ENCODE peak calls at places on chromosomes 5 and 9, in six cellular contexts. One of them, this sample, is unnamed.

GRCh38 chr9:113267911-113268563 is 7.3 kb downstream of the CDC26 start:
- DNase-seq in astrocyte: no peak
- DNase-seq in germinal center: no peak
- DNase-seq in activated T-cell treated with anti-CD3 and anti-CD28 coated beads for 1 hour: no peak
- DNase-seq in ELR: no peak
- DNase-seq in D341Med: no peak
- DNase-seq in this sample: no peak

GRCh38 chr5:159156426-159156835 is 52.9 kb downstream of the RNF145 start:
- DNase-seq in astrocyte: no peak
- DNase-seq in germinal center: no peak
- DNase-seq in activated T-cell treated with anti-CD3 and anti-CD28 coated beads for 1 hour: no peak
- DNase-seq in ELR: no peak
- DNase-seq in D341Med: no peak
- DNase-seq in this sample: no peak

GRCh38 chr5:67095346-67095871 is 101.2 kb downstream of the CD180 start:
- DNase-seq in astrocyte: peak
- DNase-seq in germinal center: no peak
- DNase-seq in activated T-cell treated with anti-CD3 and anti-CD28 coated beads for 1 hour: no peak
- DNase-seq in ELR: no peak
- DNase-seq in D341Med: no peak
- DNase-seq in this sample: no peak

GRCh38 chr5:69078921-69079537 is 14.8 kb upstream of the SLC30A5 start:
- DNase-seq in astrocyte: no peak
- DNase-seq in germinal center: no peak
- DNase-seq in activated T-cell treated with anti-CD3 and anti-CD28 coated beads for 1 hour: no peak
- DNase-seq in ELR: no peak
- DNase-seq in D341Med: no peak
- DNase-seq in this sample: no peak

GRCh38 chr5:123699571-123699970 is 187.6 kb downstream of the CSNK1G3 start:
- DNase-seq in astrocyte: no peak
- DNase-seq in germinal center: no peak
- DNase-seq in activated T-cell treated with anti-CD3 and anti-CD28 coated beads for 1 hour: no peak
- DNase-seq in ELR: no peak
- DNase-seq in D341Med: no peak
- DNase-seq in this sample: no peak

GRCh38 chr5:61177716-61178115 is 15.4 kb upstream of the SMIM15 start:
- DNase-seq in astrocyte: no peak
- DNase-seq in germinal center: peak
- DNase-seq in activated T-cell treated with anti-CD3 and anti-CD28 coated beads for 1 hour: no peak
- DNase-seq in ELR: no peak
- DNase-seq in D341Med: no peak
- DNase-seq in this sample: no peak

GRCh38 chr5:132467292-132467984 is 23.1 kb downstream of the IRF1 start:
- DNase-seq in astrocyte: no peak
- DNase-seq in germinal center: no peak
- DNase-seq in activated T-cell treated with anti-CD3 and anti-CD28 coated beads for 1 hour: no peak
- DNase-seq in ELR: peak
- DNase-seq in D341Med: no peak
- DNase-seq in this sample: no peak

GRCh38 chr5:143033535-143034260 is 263.5 kb downstream of the ARHGAP26 start:
- DNase-seq in astrocyte: peak
- DNase-seq in germinal center: no peak
- DNase-seq in activated T-cell treated with anti-CD3 and anti-CD28 coated beads for 1 hour: no peak
- DNase-seq in ELR: peak
- DNase-seq in D341Med: no peak
- DNase-seq in this sample: no peak

GRCh38 chr5:122772446-122772845 is 2.4 kb upstream of the SNX2 start:
- DNase-seq in astrocyte: peak
- DNase-seq in germinal center: no peak
- DNase-seq in activated T-cell treated with anti-CD3 and anti-CD28 coated beads for 1 hour: no peak
- DNase-seq in ELR: peak
- DNase-seq in D341Med: no peak
- DNase-seq in this sample: no peak

GRCh38 chr9:137832830-137833590 is 44.6 kb upstream of the CACNA1B start:
- DNase-seq in astrocyte: no peak
- DNase-seq in germinal center: no peak
- DNase-seq in activated T-cell treated with anti-CD3 and anti-CD28 coated beads for 1 hour: no peak
- DNase-seq in ELR: no peak
- DNase-seq in D341Med: no peak
- DNase-seq in this sample: no peak

GRCh38 chr5:179923422-179923821 is 15.7 kb upstream of the TBC1D9B start:
- DNase-seq in astrocyte: no peak
- DNase-seq in germinal center: peak
- DNase-seq in activated T-cell treated with anti-CD3 and anti-CD28 coated beads for 1 hour: no peak
- DNase-seq in ELR: no peak
- DNase-seq in D341Med: no peak
- DNase-seq in this sample: no peak

GRCh38 chr5:72692273-72692672 is 124.2 kb upstream of the TNPO1 start:
- DNase-seq in astrocyte: no peak
- DNase-seq in germinal center: no peak
- DNase-seq in activated T-cell treated with anti-CD3 and anti-CD28 coated beads for 1 hour: no peak
- DNase-seq in ELR: peak
- DNase-seq in D341Med: no peak
- DNase-seq in this sample: no peak

GRCh38 chr5:32578362-32578761 is 7.0 kb upstream of the SUB1 start:
- DNase-seq in astrocyte: no peak
- DNase-seq in germinal center: no peak
- DNase-seq in activated T-cell treated with anti-CD3 and anti-CD28 coated beads for 1 hour: no peak
- DNase-seq in ELR: no peak
- DNase-seq in D341Med: no peak
- DNase-seq in this sample: no peak

GRCh38 chr9:96417610-96418073 is 528 bp downstream of the ZNF367 start:
- DNase-seq in astrocyte: no peak
- DNase-seq in germinal center: peak
- DNase-seq in activated T-cell treated with anti-CD3 and anti-CD28 coated beads for 1 hour: peak
- DNase-seq in ELR: no peak
- DNase-seq in D341Med: peak
- DNase-seq in this sample: no peak

GRCh38 chr5:76729373-76730290 is 13.7 kb downstream of the F2R start:
- DNase-seq in astrocyte: no peak
- DNase-seq in germinal center: no peak
- DNase-seq in activated T-cell treated with anti-CD3 and anti-CD28 coated beads for 1 hour: no peak
- DNase-seq in ELR: no peak
- DNase-seq in D341Med: no peak
- DNase-seq in this sample: no peak

GRCh38 chr5:177453852-177454396 is 7.3 kb downstream of the PRR7 start:
- DNase-seq in astrocyte: no peak
- DNase-seq in germinal center: peak
- DNase-seq in activated T-cell treated with anti-CD3 and anti-CD28 coated beads for 1 hour: no peak
- DNase-seq in ELR: no peak
- DNase-seq in D341Med: no peak
- DNase-seq in this sample: no peak

GRCh38 chr9:112125961-112126388 is 49.1 kb downstream of the SUSD1 start:
- DNase-seq in astrocyte: no peak
- DNase-seq in germinal center: no peak
- DNase-seq in activated T-cell treated with anti-CD3 and anti-CD28 coated beads for 1 hour: no peak
- DNase-seq in ELR: no peak
- DNase-seq in D341Med: no peak
- DNase-seq in this sample: no peak

GRCh38 chr5:170339780-170340167 is 42.2 kb upstream of the LCP2 start:
- DNase-seq in astrocyte: no peak
- DNase-seq in germinal center: no peak
- DNase-seq in activated T-cell treated with anti-CD3 and anti-CD28 coated beads for 1 hour: no peak
- DNase-seq in ELR: no peak
- DNase-seq in D341Med: no peak
- DNase-seq in this sample: no peak

GRCh38 chr5:151234476-151235238 is 10.8 kb upstream of the CCDC69 start:
- DNase-seq in astrocyte: peak
- DNase-seq in germinal center: peak
- DNase-seq in activated T-cell treated with anti-CD3 and anti-CD28 coated beads for 1 hour: no peak
- DNase-seq in ELR: peak
- DNase-seq in D341Med: no peak
- DNase-seq in this sample: no peak

GRCh38 chr5:16025681-16026080 is 153.9 kb downstream of the MARCHF11 start:
- DNase-seq in astrocyte: no peak
- DNase-seq in germinal center: no peak
- DNase-seq in activated T-cell treated with anti-CD3 and anti-CD28 coated beads for 1 hour: no peak
- DNase-seq in ELR: no peak
- DNase-seq in D341Med: no peak
- DNase-seq in this sample: no peak

GRCh38 chr5:150469718-150470470 is 20.4 kb upstream of the RPS14 start:
- DNase-seq in astrocyte: peak
- DNase-seq in germinal center: no peak
- DNase-seq in activated T-cell treated with anti-CD3 and anti-CD28 coated beads for 1 hour: no peak
- DNase-seq in ELR: peak
- DNase-seq in D341Med: no peak
- DNase-seq in this sample: no peak

GRCh38 chr5:157989296-157989695 is 130.4 kb upstream of the CLINT1 start:
- DNase-seq in astrocyte: peak
- DNase-seq in germinal center: no peak
- DNase-seq in activated T-cell treated with anti-CD3 and anti-CD28 coated beads for 1 hour: no peak
- DNase-seq in ELR: no peak
- DNase-seq in D341Med: no peak
- DNase-seq in this sample: no peak

GRCh38 chr5:20572560-20572959 is 584.6 kb upstream of the CDH18 start:
- DNase-seq in astrocyte: peak
- DNase-seq in germinal center: no peak
- DNase-seq in activated T-cell treated with anti-CD3 and anti-CD28 coated beads for 1 hour: no peak
- DNase-seq in ELR: peak
- DNase-seq in D341Med: no peak
- DNase-seq in this sample: no peak

GRCh38 chr5:52759381-52759780 is 28.3 kb upstream of the ITGA1 start:
- DNase-seq in astrocyte: peak
- DNase-seq in germinal center: no peak
- DNase-seq in activated T-cell treated with anti-CD3 and anti-CD28 coated beads for 1 hour: no peak
- DNase-seq in ELR: no peak
- DNase-seq in D341Med: no peak
- DNase-seq in this sample: no peak

GRCh38 chr5:3600106-3600997 is 4.7 kb downstream of the IRX1 start:
- DNase-seq in astrocyte: peak
- DNase-seq in germinal center: no peak
- DNase-seq in activated T-cell treated with anti-CD3 and anti-CD28 coated beads for 1 hour: no peak
- DNase-seq in ELR: no peak
- DNase-seq in D341Med: no peak
- DNase-seq in this sample: no peak

GRCh38 chr5:43409809-43410271 is 2.4 kb downstream of the CCL28 start:
- DNase-seq in astrocyte: no peak
- DNase-seq in germinal center: no peak
- DNase-seq in activated T-cell treated with anti-CD3 and anti-CD28 coated beads for 1 hour: no peak
- DNase-seq in ELR: no peak
- DNase-seq in D341Med: no peak
- DNase-seq in this sample: no peak

GRCh38 chr9:109482391-109482916 is 15.7 kb downstream of the PTPN3 start:
- DNase-seq in astrocyte: peak
- DNase-seq in germinal center: no peak
- DNase-seq in activated T-cell treated with anti-CD3 and anti-CD28 coated beads for 1 hour: no peak
- DNase-seq in ELR: peak
- DNase-seq in D341Med: no peak
- DNase-seq in this sample: no peak

GRCh38 chr5:2719332-2719731 is 32.1 kb downstream of the IRX2 start:
- DNase-seq in astrocyte: no peak
- DNase-seq in germinal center: no peak
- DNase-seq in activated T-cell treated with anti-CD3 and anti-CD28 coated beads for 1 hour: no peak
- DNase-seq in ELR: no peak
- DNase-seq in D341Med: no peak
- DNase-seq in this sample: no peak

GRCh38 chr9:128703616-128704355 is 1.5 kb downstream of the PKN3 start:
- DNase-seq in astrocyte: no peak
- DNase-seq in germinal center: no peak
- DNase-seq in activated T-cell treated with anti-CD3 and anti-CD28 coated beads for 1 hour: no peak
- DNase-seq in ELR: no peak
- DNase-seq in D341Med: peak
- DNase-seq in this sample: no peak

GRCh38 chr5:150350524-150351344 is 6.8 kb upstream of the TCOF1 start:
- DNase-seq in astrocyte: peak
- DNase-seq in germinal center: peak
- DNase-seq in activated T-cell treated with anti-CD3 and anti-CD28 coated beads for 1 hour: peak
- DNase-seq in ELR: peak
- DNase-seq in D341Med: peak
- DNase-seq in this sample: peak

GRCh38 chr9:126678989-126679388 is 65.3 kb downstream of the LMX1B start:
- DNase-seq in astrocyte: no peak
- DNase-seq in germinal center: no peak
- DNase-seq in activated T-cell treated with anti-CD3 and anti-CD28 coated beads for 1 hour: no peak
- DNase-seq in ELR: no peak
- DNase-seq in D341Med: no peak
- DNase-seq in this sample: no peak

GRCh38 chr9:131530546-131530929 is 525 bp downstream of the UCK1 start:
- DNase-seq in astrocyte: no peak
- DNase-seq in germinal center: peak
- DNase-seq in activated T-cell treated with anti-CD3 and anti-CD28 coated beads for 1 hour: no peak
- DNase-seq in ELR: peak
- DNase-seq in D341Med: no peak
- DNase-seq in this sample: no peak

GRCh38 chr9:116365056-116365471 is 211.5 kb downstream of the PAPPA start:
- DNase-seq in astrocyte: peak
- DNase-seq in germinal center: no peak
- DNase-seq in activated T-cell treated with anti-CD3 and anti-CD28 coated beads for 1 hour: no peak
- DNase-seq in ELR: peak
- DNase-seq in D341Med: peak
- DNase-seq in this sample: no peak

GRCh38 chr9:120348951-120349429 is 231.0 kb downstream of the CDK5RAP2 start:
- DNase-seq in astrocyte: peak
- DNase-seq in germinal center: peak
- DNase-seq in activated T-cell treated with anti-CD3 and anti-CD28 coated beads for 1 hour: no peak
- DNase-seq in ELR: peak
- DNase-seq in D341Med: peak
- DNase-seq in this sample: no peak

GRCh38 chr5:6715758-6716633 is 2.8 kb downstream of the TENT4A start:
- DNase-seq in astrocyte: no peak
- DNase-seq in germinal center: no peak
- DNase-seq in activated T-cell treated with anti-CD3 and anti-CD28 coated beads for 1 hour: no peak
- DNase-seq in ELR: no peak
- DNase-seq in D341Med: no peak
- DNase-seq in this sample: no peak

GRCh38 chr5:65102501-65102825 is 333.7 kb downstream of the CWC27 start:
- DNase-seq in astrocyte: no peak
- DNase-seq in germinal center: no peak
- DNase-seq in activated T-cell treated with anti-CD3 and anti-CD28 coated beads for 1 hour: no peak
- DNase-seq in ELR: no peak
- DNase-seq in D341Med: peak
- DNase-seq in this sample: no peak

GRCh38 chr5:140977003-140977402 is 10.7 kb downstream of the PCDHAC2 start:
- DNase-seq in astrocyte: no peak
- DNase-seq in germinal center: no peak
- DNase-seq in activated T-cell treated with anti-CD3 and anti-CD28 coated beads for 1 hour: no peak
- DNase-seq in ELR: no peak
- DNase-seq in D341Med: no peak
- DNase-seq in this sample: no peak

GRCh38 chr5:174300941-174301761 is 255.6 kb downstream of the NSG2 start:
- DNase-seq in astrocyte: peak
- DNase-seq in germinal center: no peak
- DNase-seq in activated T-cell treated with anti-CD3 and anti-CD28 coated beads for 1 hour: no peak
- DNase-seq in ELR: no peak
- DNase-seq in D341Med: no peak
- DNase-seq in this sample: no peak

GRCh38 chr5:3597727-3598082 is 2.1 kb downstream of the IRX1 start:
- DNase-seq in astrocyte: peak
- DNase-seq in germinal center: no peak
- DNase-seq in activated T-cell treated with anti-CD3 and anti-CD28 coated beads for 1 hour: no peak
- DNase-seq in ELR: no peak
- DNase-seq in D341Med: no peak
- DNase-seq in this sample: no peak